ENCODE peak calls at places on chromosome 21, in six cellular contexts. One of them, this sample, is unnamed.

GRCh38 chr21:44866780-44867179 is 6.7 kb downstream of the PTTG1IP start:
- DNase-seq in PC-9: no peak
- DNase-seq in body of pancreas: no peak
- DNase-seq in WTC11: no peak
- DNase-seq in GM12864: no peak
- DNase-seq in right lobe of liver: peak
- DNase-seq in this sample: peak

GRCh38 chr21:45078877-45079281 is 4.5 kb downstream of the ADARB1 start:
- DNase-seq in PC-9: no peak
- DNase-seq in body of pancreas: no peak
- DNase-seq in WTC11: no peak
- DNase-seq in GM12864: peak
- DNase-seq in right lobe of liver: no peak
- DNase-seq in this sample: no peak

GRCh38 chr21:30900881-30901280 is 19.5 kb upstream of the KRTAP11-1 start:
- DNase-seq in PC-9: no peak
- DNase-seq in body of pancreas: no peak
- DNase-seq in WTC11: no peak
- DNase-seq in GM12864: no peak
- DNase-seq in right lobe of liver: no peak
- DNase-seq in this sample: no peak

GRCh38 chr21:28229811-28230210 is 762.9 kb downstream of the LTN1 start:
- DNase-seq in PC-9: no peak
- DNase-seq in body of pancreas: no peak
- DNase-seq in WTC11: no peak
- DNase-seq in GM12864: no peak
- DNase-seq in right lobe of liver: no peak
- DNase-seq in this sample: no peak

GRCh38 chr21:41596241-41596925 is 88.4 kb upstream of the TMPRSS2 start:
- DNase-seq in PC-9: no peak
- DNase-seq in body of pancreas: no peak
- DNase-seq in WTC11: no peak
- DNase-seq in GM12864: no peak
- DNase-seq in right lobe of liver: no peak
- DNase-seq in this sample: peak

GRCh38 chr21:30329203-30329868 is 8.2 kb downstream of the KRTAP27-1 start:
- DNase-seq in PC-9: no peak
- DNase-seq in body of pancreas: no peak
- DNase-seq in WTC11: no peak
- DNase-seq in GM12864: no peak
- DNase-seq in right lobe of liver: no peak
- DNase-seq in this sample: no peak

GRCh38 chr21:34807881-34808568 is 139.2 kb downstream of the CLIC6 start:
- DNase-seq in PC-9: peak
- DNase-seq in body of pancreas: no peak
- DNase-seq in WTC11: no peak
- DNase-seq in GM12864: no peak
- DNase-seq in right lobe of liver: no peak
- DNase-seq in this sample: no peak

GRCh38 chr21:45146301-45146700 is 71.9 kb downstream of the ADARB1 start:
- DNase-seq in PC-9: no peak
- DNase-seq in body of pancreas: no peak
- DNase-seq in WTC11: no peak
- DNase-seq in GM12864: no peak
- DNase-seq in right lobe of liver: no peak
- DNase-seq in this sample: no peak

GRCh38 chr21:16082038-16082816 is 352.4 kb downstream of the USP25 start:
- DNase-seq in PC-9: no peak
- DNase-seq in body of pancreas: no peak
- DNase-seq in WTC11: no peak
- DNase-seq in GM12864: no peak
- DNase-seq in right lobe of liver: no peak
- DNase-seq in this sample: no peak

GRCh38 chr21:24290151-24290833 is 1317.0 kb downstream of the MRPL39 start:
- DNase-seq in PC-9: no peak
- DNase-seq in body of pancreas: no peak
- DNase-seq in WTC11: no peak
- DNase-seq in GM12864: no peak
- DNase-seq in right lobe of liver: no peak
- DNase-seq in this sample: no peak

DNA sequence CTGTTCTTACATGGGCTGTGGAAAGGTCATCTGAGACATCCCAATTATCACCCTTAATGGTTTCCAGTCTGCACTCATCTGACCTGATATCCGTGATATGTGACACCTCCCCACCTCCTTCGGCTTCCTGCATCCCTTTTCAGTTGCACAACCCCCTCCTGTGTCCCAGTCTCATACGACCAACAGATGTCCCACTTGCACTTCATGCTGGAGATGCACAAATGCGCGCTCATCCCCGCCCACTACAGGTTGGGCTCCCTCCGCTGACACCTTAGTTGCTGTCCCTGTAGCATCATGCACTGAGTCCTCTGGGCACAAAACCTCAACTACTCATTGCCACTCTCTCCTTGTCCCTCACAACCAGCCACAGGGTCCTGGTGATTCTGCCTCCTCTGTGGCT is 94.4 kb downstream of the MIS18A start:
- DNase-seq in PC-9: no peak
- DNase-seq in body of pancreas: no peak
- DNase-seq in WTC11: no peak
- DNase-seq in GM12864: no peak
- DNase-seq in right lobe of liver: no peak
- DNase-seq in this sample: no peak
- TF ChIP-seq CTCF in PC-9: no peak
- TF ChIP-seq CTCF in body of pancreas: no peak
- TF ChIP-seq CTCF in WTC11: no peak
- TF ChIP-seq CTCF in GM12864: no peak
- TF ChIP-seq CTCF in right lobe of liver: no peak
- TF ChIP-seq CTCF in this sample: no peak

DNA sequence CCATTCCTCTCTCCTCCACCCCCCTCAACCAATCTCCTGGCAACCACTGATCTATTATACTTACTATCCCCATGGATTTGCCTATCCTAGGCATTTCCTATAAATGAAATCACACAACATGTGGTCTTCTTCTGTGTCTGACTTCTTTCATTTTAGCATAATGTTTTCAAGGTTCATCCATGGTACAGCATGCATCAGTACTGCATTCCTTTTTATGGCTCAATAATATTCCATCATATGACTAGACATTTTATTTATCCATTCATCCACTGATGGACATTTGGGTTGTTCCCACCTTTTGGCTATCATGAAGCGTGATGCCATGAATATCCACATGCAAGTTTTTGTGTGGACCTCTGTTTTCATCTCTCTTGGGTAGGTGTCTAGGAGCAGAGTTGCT is 104.5 kb downstream of the HLCS start:
- DNase-seq in PC-9: no peak
- DNase-seq in body of pancreas: no peak
- DNase-seq in WTC11: no peak
- DNase-seq in GM12864: no peak
- DNase-seq in right lobe of liver: no peak
- DNase-seq in this sample: no peak
- TF ChIP-seq CTCF in PC-9: no peak
- TF ChIP-seq CTCF in body of pancreas: no peak
- TF ChIP-seq CTCF in WTC11: no peak
- TF ChIP-seq CTCF in GM12864: no peak
- TF ChIP-seq CTCF in right lobe of liver: no peak
- TF ChIP-seq CTCF in this sample: no peak

GRCh38 chr21:26091480-26092018 is 79.0 kb downstream of the APP start:
- DNase-seq in PC-9: no peak
- DNase-seq in body of pancreas: no peak
- DNase-seq in WTC11: no peak
- DNase-seq in GM12864: no peak
- DNase-seq in right lobe of liver: no peak
- DNase-seq in this sample: no peak
- TF ChIP-seq CTCF in PC-9: no peak
- TF ChIP-seq CTCF in body of pancreas: no peak
- TF ChIP-seq CTCF in WTC11: no peak
- TF ChIP-seq CTCF in GM12864: no peak
- TF ChIP-seq CTCF in right lobe of liver: no peak
- TF ChIP-seq CTCF in this sample: no peak

GRCh38 chr21:14527690-14528652 is 18.1 kb downstream of the SAMSN1 start:
- DNase-seq in PC-9: no peak
- DNase-seq in body of pancreas: no peak
- DNase-seq in WTC11: no peak
- DNase-seq in GM12864: no peak
- DNase-seq in right lobe of liver: no peak
- DNase-seq in this sample: no peak

GRCh38 chr21:14526816-14527689 is 19.1 kb downstream of the SAMSN1 start:
- DNase-seq in PC-9: no peak
- DNase-seq in body of pancreas: no peak
- DNase-seq in WTC11: no peak
- DNase-seq in GM12864: no peak
- DNase-seq in right lobe of liver: no peak
- DNase-seq in this sample: no peak

GRCh38 chr21:14530574-14530973 is 15.5 kb downstream of the SAMSN1 start:
- DNase-seq in PC-9: no peak
- DNase-seq in body of pancreas: no peak
- DNase-seq in WTC11: no peak
- DNase-seq in GM12864: no peak
- DNase-seq in right lobe of liver: no peak
- DNase-seq in this sample: no peak

GRCh38 chr21:14526199-14526598 is 19.9 kb downstream of the SAMSN1 start:
- DNase-seq in PC-9: no peak
- DNase-seq in body of pancreas: no peak
- DNase-seq in WTC11: no peak
- DNase-seq in GM12864: no peak
- DNase-seq in right lobe of liver: no peak
- DNase-seq in this sample: no peak

DNA sequence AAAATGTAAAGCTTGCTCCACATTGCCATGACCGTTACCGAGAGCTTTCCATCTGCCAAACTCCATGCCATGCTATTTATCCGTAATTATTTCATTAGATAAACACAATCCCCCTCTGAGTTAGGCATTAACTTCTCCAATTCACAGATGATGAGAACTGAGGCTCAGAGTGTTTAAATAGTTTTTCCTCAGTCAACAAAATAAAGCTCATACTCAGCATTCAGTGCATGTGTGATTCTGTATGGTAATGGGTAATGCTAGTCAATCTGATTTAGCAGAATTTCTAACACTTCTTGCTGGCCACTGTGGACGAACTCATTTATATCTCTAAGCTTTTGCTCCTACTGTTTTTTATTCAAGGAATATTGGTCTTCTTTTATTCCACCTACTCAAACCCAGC is 17.3 kb downstream of the SAMSN1 start:
- DNase-seq in PC-9: no peak
- DNase-seq in body of pancreas: no peak
- DNase-seq in WTC11: no peak
- DNase-seq in GM12864: no peak
- DNase-seq in right lobe of liver: no peak
- DNase-seq in this sample: no peak
- TF ChIP-seq CTCF in PC-9: no peak
- TF ChIP-seq CTCF in body of pancreas: no peak
- TF ChIP-seq CTCF in WTC11: no peak
- TF ChIP-seq CTCF in GM12864: no peak
- TF ChIP-seq CTCF in right lobe of liver: no peak
- TF ChIP-seq CTCF in this sample: no peak

GRCh38 chr21:37424987-37425386 is 58.4 kb downstream of the DYRK1A start:
- DNase-seq in PC-9: no peak
- DNase-seq in body of pancreas: no peak
- DNase-seq in WTC11: no peak
- DNase-seq in GM12864: no peak
- DNase-seq in right lobe of liver: no peak
- DNase-seq in this sample: no peak
- TF ChIP-seq CTCF in PC-9: no peak
- TF ChIP-seq CTCF in body of pancreas: no peak
- TF ChIP-seq CTCF in WTC11: no peak
- TF ChIP-seq CTCF in GM12864: no peak
- TF ChIP-seq CTCF in right lobe of liver: no peak
- TF ChIP-seq CTCF in this sample: no peak

DNA sequence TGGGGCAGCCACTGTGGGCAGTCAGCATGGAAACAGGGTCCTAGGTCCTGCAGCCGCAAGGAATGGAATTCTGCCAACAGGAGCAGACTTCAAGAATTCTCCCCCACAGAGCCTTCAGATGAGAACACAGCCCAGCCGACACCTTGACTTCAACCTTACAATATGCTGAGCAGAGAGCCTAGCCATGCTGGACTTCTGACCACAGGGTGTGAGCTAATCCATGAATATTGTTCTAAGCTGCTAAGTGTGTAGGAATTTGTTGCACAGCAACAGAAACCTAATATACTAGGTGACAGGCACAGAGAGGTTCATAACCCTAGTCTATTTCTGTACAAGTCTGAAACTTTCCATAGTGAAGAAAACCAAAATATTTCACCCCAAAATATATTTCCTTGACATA is 32.9 kb upstream of the IFNGR2 start:
- DNase-seq in PC-9: no peak
- DNase-seq in body of pancreas: no peak
- DNase-seq in WTC11: no peak
- DNase-seq in GM12864: no peak
- DNase-seq in right lobe of liver: no peak
- DNase-seq in this sample: no peak
- TF ChIP-seq CTCF in PC-9: no peak
- TF ChIP-seq CTCF in body of pancreas: no peak
- TF ChIP-seq CTCF in WTC11: no peak
- TF ChIP-seq CTCF in GM12864: no peak
- TF ChIP-seq CTCF in right lobe of liver: no peak
- TF ChIP-seq CTCF in this sample: no peak

GRCh38 chr21:42669069-42669468 is 15.6 kb downstream of the PDE9A start:
- DNase-seq in PC-9: no peak
- DNase-seq in body of pancreas: no peak
- DNase-seq in WTC11: peak
- DNase-seq in GM12864: no peak
- DNase-seq in right lobe of liver: no peak
- DNase-seq in this sample: no peak
- TF ChIP-seq CTCF in PC-9: no peak
- TF ChIP-seq CTCF in body of pancreas: no peak
- TF ChIP-seq CTCF in WTC11: no peak
- TF ChIP-seq CTCF in GM12864: no peak
- TF ChIP-seq CTCF in right lobe of liver: peak
- TF ChIP-seq CTCF in this sample: no peak

DNA sequence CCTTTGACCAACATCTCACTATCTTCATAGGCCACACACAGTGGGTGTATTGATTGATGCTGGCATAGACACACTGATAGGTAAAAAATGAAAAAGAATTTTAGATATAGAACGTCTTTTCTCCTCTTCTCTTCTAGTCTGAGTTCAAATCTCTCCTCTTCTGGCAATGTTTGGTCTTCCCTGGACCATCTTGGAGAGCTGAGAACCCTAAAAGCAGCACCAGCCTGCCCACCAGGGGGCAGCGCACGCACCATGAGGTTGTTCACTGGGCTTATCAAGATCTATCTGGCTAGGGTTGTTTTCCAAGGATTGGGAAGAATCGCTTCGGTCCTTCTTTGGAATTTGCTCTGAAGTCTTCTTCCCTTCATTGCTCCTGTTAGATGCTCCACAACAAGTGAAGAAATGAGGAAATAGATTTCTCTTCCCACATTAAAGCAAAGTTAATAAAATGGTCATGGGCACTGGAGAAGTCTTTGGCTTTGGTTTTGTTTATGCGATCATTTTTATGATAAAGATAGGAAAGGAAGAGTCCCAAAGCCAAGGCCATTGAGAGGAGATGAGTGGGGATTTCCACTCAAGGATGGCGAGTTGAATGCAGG is 104.0 kb upstream of the OLIG2 start:
- DNase-seq in PC-9: no peak
- DNase-seq in body of pancreas: no peak
- DNase-seq in WTC11: peak
- DNase-seq in GM12864: no peak
- DNase-seq in right lobe of liver: no peak
- DNase-seq in this sample: peak
- TF ChIP-seq CTCF in PC-9: peak
- TF ChIP-seq CTCF in body of pancreas: no peak
- TF ChIP-seq CTCF in WTC11: peak
- TF ChIP-seq CTCF in GM12864: peak
- TF ChIP-seq CTCF in right lobe of liver: peak
- TF ChIP-seq CTCF in this sample: peak

GRCh38 chr21:14952916-14953315 is 111.9 kb downstream of the NRIP1 start:
- DNase-seq in PC-9: no peak
- DNase-seq in body of pancreas: no peak
- DNase-seq in WTC11: no peak
- DNase-seq in GM12864: no peak
- DNase-seq in right lobe of liver: no peak
- DNase-seq in this sample: no peak
- TF ChIP-seq CTCF in PC-9: no peak
- TF ChIP-seq CTCF in body of pancreas: no peak
- TF ChIP-seq CTCF in WTC11: no peak
- TF ChIP-seq CTCF in GM12864: no peak
- TF ChIP-seq CTCF in right lobe of liver: no peak
- TF ChIP-seq CTCF in this sample: no peak

This sample was measured in upper lobe of right lung.